ENCODE peak calls at places on chromosomes 6 and 20, in eight cellular contexts. O is testis, D is HCT116, C is tibial nerve, H is IMR-90, J is uterus, W is endothelial cell of umbilical vein, A is A549. M is an unnamed sample.
A peak's percentile ranks its signal among the peaks of the same experiment; 100 is the strongest.

GRCh38 chr6:85684125-85684808 is 41.6 kb upstream of the SYNCRIP start:
- DNase-seq in O (no peak), D (no peak), C (no peak), H (peak; percentile 48), J (no peak), W (no peak), A (no peak), M (no peak)

GRCh38 chr6:144681334-144681733 is 396.2 kb downstream of the UTRN start:
- DNase-seq in O (no peak), D (no peak), C (no peak), H (no peak), J (no peak), W (no peak), A (no peak), M (no peak)

GRCh38 chr6:92377137-92377536 is 1042.2 kb downstream of the EPHA7 start:
- DNase-seq in O (no peak), D (no peak), C (no peak), H (no peak), J (no peak), W (no peak), A (no peak), M (no peak)

GRCh38 chr20:42701948-42702347 is 487.8 kb downstream of the PTPRT start:
- DNase-seq in O (peak; percentile 72), D (no peak), C (no peak), H (no peak), J (no peak), W (no peak), A (no peak), M (no peak)

GRCh38 chr6:7479801-7480266 is 61.6 kb upstream of the DSP start:
- DNase-seq in O (no peak), D (peak; percentile 51), C (peak; percentile 7), H (peak; percentile 55), J (no peak), W (peak; percentile 6), A (peak; percentile 51), M (no peak)

GRCh38 chr6:36241728-36242127 is 28.1 kb upstream of the PNPLA1 start:
- DNase-seq in O (no peak), D (no peak), C (no peak), H (peak; percentile 46), J (no peak), W (no peak), A (no peak), M (no peak)

GRCh38 chr20:4703281-4703676 is 18.4 kb upstream of the PRND start:
- DNase-seq in O (no peak), D (no peak), C (no peak), H (no peak), J (no peak), W (no peak), A (no peak), M (no peak)

GRCh38 chr6:122035193-122035592 is 364.3 kb upstream of the HSF2 start:
- DNase-seq in O (no peak), D (no peak), C (no peak), H (no peak), J (no peak), W (no peak), A (no peak), M (no peak)

GRCh38 chr6:25868784-25869183 is 5.3 kb downstream of the SLC17A3 start:
- DNase-seq in O (no peak), D (no peak), C (no peak), H (no peak), J (no peak), W (no peak), A (no peak), M (no peak)

GRCh38 chr6:158793432-158793831 is 25.7 kb downstream of the EZR start:
- DNase-seq in O (no peak), D (peak; percentile 68), C (no peak), H (peak; percentile 65), J (no peak), W (peak; percentile 37), A (peak; percentile 47), M (no peak)

GRCh38 chr20:25120462-25120861 is 38.5 kb upstream of the VSX1 start:
- DNase-seq in O (no peak), D (no peak), C (no peak), H (no peak), J (no peak), W (no peak), A (no peak), M (no peak)

GRCh38 chr6:127841811-127842210 is 59.0 kb downstream of the THEMIS start:
- DNase-seq in O (no peak), D (no peak), C (no peak), H (peak; percentile 56), J (no peak), W (no peak), A (no peak), M (no peak)

GRCh38 chr6:10557886-10558285 is 36.7 kb downstream of the GCNT2 start:
- DNase-seq in O (no peak), D (no peak), C (no peak), H (no peak), J (no peak), W (no peak), A (no peak), M (no peak)

GRCh38 chr6:21987501-21987957 is 309.3 kb downstream of the PRL start:
- DNase-seq in O (peak; percentile 85), D (peak; percentile 58), C (peak; percentile 68), H (peak; percentile 97), J (peak; percentile 80), W (peak; percentile 96), A (no peak), M (peak; percentile 82)

GRCh38 chr20:37525810-37526209 is 1.9 kb downstream of the BLCAP start:
- DNase-seq in O (no peak), D (no peak), C (no peak), H (no peak), J (no peak), W (no peak), A (no peak), M (no peak)

GRCh38 chr6:2956930-2957329 is 14.4 kb downstream of the SERPINB6 start:
- DNase-seq in O (peak; percentile 11), D (no peak), C (no peak), H (no peak), J (no peak), W (no peak), A (no peak), M (no peak)
- H3K27ac ChIP-seq in O (peak overlapping the region; percentile 71), D (no peak overlapping the region), C (peak overlapping the region; percentile 66), H (no peak overlapping the region), J (peak overlapping the region; percentile 49), W (no peak overlapping the region), A (no peak overlapping the region), M (peak overlapping the region; percentile 75)

GRCh38 chr6:135192256-135193174 is 11.4 kb downstream of the MYB start:
- DNase-seq in O (no peak), D (no peak), C (no peak), H (no peak), J (no peak), W (no peak), A (no peak), M (no peak)

GRCh38 chr6:135195045-135195444 is 13.9 kb downstream of the MYB start:
- DNase-seq in O (no peak), D (no peak), C (no peak), H (no peak), J (no peak), W (no peak), A (no peak), M (no peak)

GRCh38 chr6:135191508-135192255 is 10.6 kb downstream of the MYB start:
- DNase-seq in O (no peak), D (no peak), C (no peak), H (no peak), J (no peak), W (no peak), A (no peak), M (no peak)

GRCh38 chr6:135195522-135195921 is 14.4 kb downstream of the MYB start:
- DNase-seq in O (no peak), D (no peak), C (no peak), H (no peak), J (no peak), W (no peak), A (no peak), M (no peak)

DNA sequence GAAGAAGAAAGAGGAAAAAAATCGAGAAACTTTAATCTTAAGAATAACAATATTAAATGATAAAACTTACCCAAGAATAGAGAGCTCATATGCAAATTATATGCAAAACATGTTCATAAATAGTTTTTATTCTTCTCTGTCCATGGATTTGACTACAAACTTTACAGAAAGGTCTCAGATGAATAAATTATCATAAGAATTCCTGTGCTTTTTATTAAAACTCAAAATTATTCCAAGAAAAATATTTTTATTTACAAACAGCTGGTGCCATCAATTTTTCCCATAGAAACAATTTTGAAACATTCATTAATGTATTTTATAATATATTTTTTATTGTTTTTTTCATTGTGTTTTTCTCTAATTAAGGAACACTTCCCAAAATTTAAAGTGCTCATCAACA is 12.1 kb downstream of the MYB start:
- DNase-seq in O (no peak), D (no peak), C (no peak), H (no peak), J (no peak), W (no peak), A (no peak), M (no peak)
- TF ChIP-seq POLR2A in O (no peak), D (no peak), C (no peak), H (no peak), J (no peak), W (no peak), A (no peak), M (no peak)

GRCh38 chr6:47265971-47266370 is 43.7 kb downstream of the TNFRSF21 start:
- DNase-seq in O (no peak), D (no peak), C (no peak), H (no peak), J (no peak), W (peak; percentile 25), A (no peak), M (no peak)

GRCh38 chr6:47268572-47269187 is 41.0 kb downstream of the TNFRSF21 start:
- DNase-seq in O (no peak), D (no peak), C (no peak), H (no peak), J (no peak), W (no peak), A (no peak), M (no peak)

GRCh38 chr6:47263268-47263667 is 46.4 kb downstream of the TNFRSF21 start:
- DNase-seq in O (no peak), D (no peak), C (no peak), H (no peak), J (no peak), W (no peak), A (no peak), M (no peak)

GRCh38 chr6:47264775-47265184 is 44.9 kb downstream of the TNFRSF21 start:
- DNase-seq in O (no peak), D (no peak), C (no peak), H (no peak), J (no peak), W (peak; percentile 97), A (no peak), M (no peak)

DNA sequence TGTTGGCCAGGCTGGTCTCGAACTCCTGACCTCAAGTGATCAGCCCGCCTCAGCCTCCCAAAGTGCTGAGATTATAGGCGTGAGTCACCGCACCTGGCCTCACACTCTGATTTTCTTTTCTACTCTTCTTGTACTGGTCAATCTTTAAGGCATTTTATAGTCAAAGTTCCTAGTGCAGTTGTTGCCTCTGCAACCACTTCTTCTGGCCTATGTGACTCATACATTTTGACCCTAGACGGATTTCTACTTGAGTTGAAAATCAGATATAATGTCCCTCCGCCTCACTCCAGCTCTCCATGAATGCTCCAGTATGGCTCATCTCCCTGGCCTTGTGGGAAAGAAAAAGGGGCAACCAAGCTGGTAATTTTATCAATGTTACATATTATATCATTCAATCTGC is 42.4 kb downstream of the TNFRSF21 start:
- DNase-seq in O (no peak), D (no peak), C (no peak), H (no peak), J (no peak), W (no peak), A (no peak), M (no peak)
- H3K9me3 ChIP-seq in O (no peaks in the 10 kb centered on the region), D (no peaks in the 10 kb centered on the region), C (no peaks in the 10 kb centered on the region), H (no peaks in the 10 kb centered on the region), J (no peaks in the 10 kb centered on the region), W (no peaks in the 10 kb centered on the region), A (no peaks in the 10 kb centered on the region), M (no peaks in the 10 kb centered on the region)

GRCh38 chr20:57317316-57317788 is 12.3 kb upstream of the SPO11 start:
- DNase-seq in O (no peak), D (no peak), C (no peak), H (no peak), J (no peak), W (no peak), A (no peak), M (no peak)
- H3K27ac ChIP-seq in O (no peak overlapping the region), D (no peak overlapping the region), C (no peak overlapping the region), H (no peak overlapping the region), J (no peak overlapping the region), W (no peak overlapping the region), A (no peak overlapping the region), M (no peak overlapping the region)